ENCODE peak calls at places on chromosomes 11 and 22, in seven cellular contexts. B, J, U, L, F, D and X are unnamed samples.

GRCh38 chr11:58641326-58641725 is 18.9 kb downstream of the CNTF start:
- DNase-seq in B (no peak), J (no peak), U (no peak), L (no peak), F (no peak), D (no peak), X (no peak)

GRCh38 chr11:68031136-68031459 is 617 bp downstream of the NDUFS8 start:
- DNase-seq in B (no peak), J (no peak), U (no peak), L (no peak), F (no peak), D (no peak), X (peak)

GRCh38 chr11:41578421-41579047 is 119.1 kb upstream of the LRRC4C start:
- DNase-seq in B (no peak), J (no peak), U (no peak), L (no peak), F (no peak), D (no peak), X (no peak)

GRCh38 chr11:114263510-114264170 is 32.6 kb upstream of the NNMT start:
- DNase-seq in B (no peak), J (no peak), U (no peak), L (no peak), F (no peak), D (no peak), X (no peak)

GRCh38 chr11:81892770-81893635 is 840.7 kb downstream of the FAM181B start:
- DNase-seq in B (no peak), J (no peak), U (no peak), L (no peak), F (no peak), D (no peak), X (no peak)

GRCh38 chr11:129333873-129334272 is 41.8 kb upstream of the BARX2 start:
- DNase-seq in B (no peak), J (no peak), U (no peak), L (peak), F (no peak), D (no peak), X (peak)

GRCh38 chr11:129283141-129283540 is 91.0 kb upstream of the ARHGAP32 start:
- DNase-seq in B (no peak), J (no peak), U (no peak), L (no peak), F (no peak), D (no peak), X (no peak)

GRCh38 chr11:124897681-124898680 is at the start of gene ROBO4:
- DNase-seq in B (no peak), J (peak), U (peak), L (no peak), F (peak), D (no peak), X (peak)

GRCh38 chr22:47022075-47022473 is 259.6 kb downstream of the TBC1D22A start:
- DNase-seq in B (no peak), J (no peak), U (no peak), L (no peak), F (no peak), D (no peak), X (no peak)